ENCODE peak calls at places on chromosomes 11 and 22, in five cellular contexts. One of them, this sample, is unnamed.

GRCh38 chr11:27282141-27282590 is 80.8 kb downstream of the CCDC34 start:
- DNase-seq in psoas muscle: peak
- DNase-seq in PC-9: no peak
- DNase-seq in thoracic aorta: peak
- DNase-seq in NCI-H774: no peak
- DNase-seq in this sample: peak

GRCh38 chr11:66068923-66069714 is 953 bp upstream of the PACS1 start:
- DNase-seq in psoas muscle: peak
- DNase-seq in PC-9: no peak
- DNase-seq in thoracic aorta: peak
- DNase-seq in NCI-H774: no peak
- DNase-seq in this sample: peak

GRCh38 chr22:42683599-42684283 is 34.5 kb upstream of the CYB5R3 start:
- DNase-seq in psoas muscle: peak
- DNase-seq in PC-9: no peak
- DNase-seq in thoracic aorta: no peak
- DNase-seq in NCI-H774: no peak
- DNase-seq in this sample: peak

GRCh38 chr11:122656631-122657101 is 1.1 kb downstream of the UBASH3B start:
- DNase-seq in psoas muscle: peak
- DNase-seq in PC-9: peak
- DNase-seq in thoracic aorta: no peak
- DNase-seq in NCI-H774: no peak
- DNase-seq in this sample: peak

GRCh38 chr22:26464312-26464711 is 19.3 kb downstream of the HPS4 start:
- DNase-seq in psoas muscle: peak
- DNase-seq in PC-9: no peak
- DNase-seq in thoracic aorta: no peak
- DNase-seq in NCI-H774: no peak
- DNase-seq in this sample: no peak

GRCh38 chr22:38490915-38491314 is 15.2 kb downstream of the DDX17 start:
- DNase-seq in psoas muscle: peak
- DNase-seq in PC-9: no peak
- DNase-seq in thoracic aorta: no peak
- DNase-seq in NCI-H774: no peak
- DNase-seq in this sample: peak

GRCh38 chr11:74139151-74139918 is 31.5 kb downstream of the C2CD3 start:
- DNase-seq in psoas muscle: no peak
- DNase-seq in PC-9: no peak
- DNase-seq in thoracic aorta: no peak
- DNase-seq in NCI-H774: no peak
- DNase-seq in this sample: no peak

GRCh38 chr11:19660076-19660475 is 52.6 kb upstream of the NAV2 start:
- DNase-seq in psoas muscle: no peak
- DNase-seq in PC-9: peak
- DNase-seq in thoracic aorta: no peak
- DNase-seq in NCI-H774: no peak
- DNase-seq in this sample: no peak

GRCh38 chr11:22192642-22193347 is at the start of gene ANO5:
- DNase-seq in psoas muscle: peak
- DNase-seq in PC-9: no peak
- DNase-seq in thoracic aorta: peak
- DNase-seq in NCI-H774: peak
- DNase-seq in this sample: peak

GRCh38 chr11:128709402-128709801 is 15.5 kb downstream of the FLI1 start:
- DNase-seq in psoas muscle: no peak
- DNase-seq in PC-9: no peak
- DNase-seq in thoracic aorta: no peak
- DNase-seq in NCI-H774: no peak
- DNase-seq in this sample: no peak

GRCh38 chr11:59212222-59212621 is 505 bp downstream of the MPEG1 start:
- DNase-seq in psoas muscle: no peak
- DNase-seq in PC-9: no peak
- DNase-seq in thoracic aorta: no peak
- DNase-seq in NCI-H774: no peak
- DNase-seq in this sample: no peak

This sample was measured in tibial artery.